ENCODE peak calls at places on chromosomes 4 and X, in seven cellular contexts. One of them, this sample, is unnamed.
A peak's percentile ranks its signal among the peaks of the same experiment; 100 is the strongest.

GRCh38 chr4:1511441-1512041 is 105.3 kb upstream of the NKX1-1 start:
- DNase-seq in GM23338: peak; percentile 62
- DNase-seq in stimulated activated CD4-positive, alpha-beta T cell treated with anti-CD3 and anti-CD28 coated beads, Interleukin-1b, Interleukin-23, amount 100 ng/mL, for 24 hours: no peak
- DNase-seq in iPS-NIHi11: peak; percentile 62
- DNase-seq in hippocampal formation: no peak
- DNase-seq in Ammon's horn: no peak
- DNase-seq in stimulated activated naive CD4-positive, alpha-beta T cell: peak; percentile 43
- DNase-seq in this sample: peak; percentile 80

GRCh38 chr4:122914292-122914904 is 8.0 kb downstream of the NUDT6 start:
- DNase-seq in GM23338: peak; percentile 43
- DNase-seq in stimulated activated CD4-positive, alpha-beta T cell treated with anti-CD3 and anti-CD28 coated beads, Interleukin-1b, Interleukin-23, amount 100 ng/mL, for 24 hours: no peak
- DNase-seq in iPS-NIHi11: no peak
- DNase-seq in hippocampal formation: no peak
- DNase-seq in Ammon's horn: peak; percentile 31
- DNase-seq in stimulated activated naive CD4-positive, alpha-beta T cell: no peak
- DNase-seq in this sample: peak; percentile 57

GRCh38 chr4:176150283-176150682 is 45.1 kb downstream of the SPATA4 start:
- DNase-seq in GM23338: peak; percentile 13
- DNase-seq in stimulated activated CD4-positive, alpha-beta T cell treated with anti-CD3 and anti-CD28 coated beads, Interleukin-1b, Interleukin-23, amount 100 ng/mL, for 24 hours: no peak
- DNase-seq in iPS-NIHi11: no peak
- DNase-seq in hippocampal formation: no peak
- DNase-seq in Ammon's horn: peak; percentile 4
- DNase-seq in stimulated activated naive CD4-positive, alpha-beta T cell: no peak
- DNase-seq in this sample: peak; percentile 8

GRCh38 chrX:50403903-50404302 is 66.7 kb downstream of the DGKK start:
- DNase-seq in GM23338: no peak
- DNase-seq in stimulated activated CD4-positive, alpha-beta T cell treated with anti-CD3 and anti-CD28 coated beads, Interleukin-1b, Interleukin-23, amount 100 ng/mL, for 24 hours: no peak
- DNase-seq in iPS-NIHi11: no peak
- DNase-seq in hippocampal formation: no peak
- DNase-seq in Ammon's horn: no peak
- DNase-seq in stimulated activated naive CD4-positive, alpha-beta T cell: no peak
- DNase-seq in this sample: no peak

GRCh38 chr4:109302366-109303140 is at the start of gene COL25A1:
- DNase-seq in GM23338: peak; percentile 96
- DNase-seq in stimulated activated CD4-positive, alpha-beta T cell treated with anti-CD3 and anti-CD28 coated beads, Interleukin-1b, Interleukin-23, amount 100 ng/mL, for 24 hours: no peak
- DNase-seq in iPS-NIHi11: peak; percentile 90
- DNase-seq in hippocampal formation: no peak
- DNase-seq in Ammon's horn: peak; percentile 28
- DNase-seq in stimulated activated naive CD4-positive, alpha-beta T cell: peak; percentile 52
- DNase-seq in this sample: no peak

GRCh38 chr4:160423879-160424451 is 1321.1 kb downstream of the RAPGEF2 start:
- DNase-seq in GM23338: peak; percentile 17
- DNase-seq in stimulated activated CD4-positive, alpha-beta T cell treated with anti-CD3 and anti-CD28 coated beads, Interleukin-1b, Interleukin-23, amount 100 ng/mL, for 24 hours: no peak
- DNase-seq in iPS-NIHi11: no peak
- DNase-seq in hippocampal formation: no peak
- DNase-seq in Ammon's horn: no peak
- DNase-seq in stimulated activated naive CD4-positive, alpha-beta T cell: no peak
- DNase-seq in this sample: no peak

GRCh38 chr4:41569957-41570356 is 32.0 kb downstream of the LIMCH1 start:
- DNase-seq in GM23338: no peak
- DNase-seq in stimulated activated CD4-positive, alpha-beta T cell treated with anti-CD3 and anti-CD28 coated beads, Interleukin-1b, Interleukin-23, amount 100 ng/mL, for 24 hours: no peak
- DNase-seq in iPS-NIHi11: no peak
- DNase-seq in hippocampal formation: no peak
- DNase-seq in Ammon's horn: no peak
- DNase-seq in stimulated activated naive CD4-positive, alpha-beta T cell: no peak
- DNase-seq in this sample: no peak

GRCh38 chrX:153908219-153908875 is 3.9 kb downstream of the AVPR2 start:
- DNase-seq in GM23338: no peak
- DNase-seq in stimulated activated CD4-positive, alpha-beta T cell treated with anti-CD3 and anti-CD28 coated beads, Interleukin-1b, Interleukin-23, amount 100 ng/mL, for 24 hours: no peak
- DNase-seq in iPS-NIHi11: no peak
- DNase-seq in hippocampal formation: no peak
- DNase-seq in Ammon's horn: no peak
- DNase-seq in stimulated activated naive CD4-positive, alpha-beta T cell: no peak
- DNase-seq in this sample: no peak